ENCODE peak calls at places on chromosomes 12 and 14, in seven cellular contexts. V is activated naive CD4-positive, alpha-beta T cell treated with anti-CD3 and anti-CD28 coated beads, Interleukin-2, amount 10 ng/mL, durations not matched to agents 7 days and 5 days; P is HTR-8/SVneo; G is T-cell; U is activated T-cell treated with anti-CD3 and anti-CD28 coated beads for 24 hours; A is progenitor cell of endocrine pancreas; M is hepatocyte. X is an unnamed sample.

GRCh38 chr14:95156765-95157194 is 549 bp downstream of the DICER1 start:
- DNase-seq in V (peak; percentile 54), P (peak; percentile 17), G (peak; percentile 27), U (peak; percentile 14), A (peak; percentile 36), M (peak; percentile 72), X (peak; percentile 35)

GRCh38 chr14:64244279-64244678 is 49.9 kb downstream of the ESR2 start:
- DNase-seq in V (no peak), P (no peak), G (no peak), U (no peak), A (no peak), M (no peak), X (no peak)

GRCh38 chr12:124392991-124393790 is 98.3 kb downstream of the RFLNA start:
- DNase-seq in V (no peak), P (no peak), G (no peak), U (no peak), A (no peak), M (peak; percentile 45), X (no peak)

GRCh38 chr12:101696477-101697196 is 803 bp upstream of the CHPT1 start:
- DNase-seq in V (no peak), P (no peak), G (no peak), U (no peak), A (no peak), M (peak; percentile 73), X (no peak)

GRCh38 chr12:109581856-109582255 is 8.3 kb downstream of the MVK start:
- DNase-seq in V (no peak), P (peak; percentile 78), G (no peak), U (no peak), A (no peak), M (no peak), X (no peak)

GRCh38 chr12:131597327-131597726 is 113.6 kb upstream of the SFSWAP start:
- DNase-seq in V (no peak), P (no peak), G (no peak), U (no peak), A (no peak), M (no peak), X (no peak)

GRCh38 chr14:62071029-62071428 is 308.8 kb downstream of the SNAPC1 start:
- DNase-seq in V (no peak), P (no peak), G (no peak), U (no peak), A (no peak), M (no peak), X (no peak)

GRCh38 chr14:105468621-105469241 is 5.9 kb upstream of the CRIP2 start:
- DNase-seq in V (no peak), P (no peak), G (no peak), U (no peak), A (no peak), M (no peak), X (no peak)

GRCh38 chr12:110245278-110245868 is 35.7 kb upstream of the ATP2A2 start:
- DNase-seq in V (peak; percentile 75), P (no peak), G (peak; percentile 48), U (peak; percentile 25), A (no peak), M (no peak), X (peak; percentile 38)

GRCh38 chr14:60349663-60350365 is 100.8 kb downstream of the PPM1A start:
- DNase-seq in V (peak; percentile 40), P (peak; percentile 83), G (no peak), U (no peak), A (no peak), M (peak; percentile 61), X (peak; percentile 20)

GRCh38 chr14:99815696-99816095 is 22.5 kb downstream of the EML1 start:
- DNase-seq in V (no peak), P (no peak), G (no peak), U (no peak), A (no peak), M (no peak), X (no peak)

GRCh38 chr12:15858348-15858747 is 23.8 kb upstream of the STRAP start:
- DNase-seq in V (no peak), P (no peak), G (no peak), U (no peak), A (no peak), M (no peak), X (no peak)

GRCh38 chr12:27014859-27015729 is 910 bp upstream of the TM7SF3 start:
- DNase-seq in V (no peak), P (no peak), G (no peak), U (no peak), A (no peak), M (no peak), X (peak; percentile 22)

GRCh38 chr12:1915082-1915968 is 3.1 kb downstream of the CACNA2D4 start:
- DNase-seq in V (peak; percentile 74), P (no peak), G (peak; percentile 21), U (peak; percentile 13), A (peak; percentile 11), M (peak; percentile 3), X (peak; percentile 92)

GRCh38 chr12:76471579-76471978 is 88.0 kb downstream of the OSBPL8 start:
- DNase-seq in V (no peak), P (no peak), G (no peak), U (no peak), A (no peak), M (no peak), X (no peak)

GRCh38 chr14:91152499-91152898 is 38.6 kb downstream of the DGLUCY start:
- DNase-seq in V (no peak), P (no peak), G (no peak), U (no peak), A (no peak), M (no peak), X (no peak)

X was measured in DND-41.